ENCODE peak calls at places on chromosomes 5 and 9, in nine cellular contexts. A is CD8-positive, alpha-beta T cell; C is esophagus muscularis mucosa; M is fibroblast of lung; W is neural crest cell; X is uterus; U is ovary; T is mucosa of descending colon; J is B cell. I is an unnamed sample.
A peak's percentile ranks its signal among the peaks of the same experiment; 100 is the strongest.

GRCh38 chr5:158084292-158084691 is 225.3 kb upstream of the CLINT1 start:
- DNase-seq in A (no peak), C (no peak), M (peak; percentile 39), W (no peak), X (no peak), U (no peak), T (no peak), J (no peak), I (no peak)

GRCh38 chr5:170450041-170450660 is 53.7 kb upstream of the KCNIP1 start:
- DNase-seq in A (no peak), C (peak; percentile 77), M (no peak), W (no peak), X (no peak), U (no peak), T (no peak), J (no peak), I (no peak)

GRCh38 chr5:169701910-169702451 is 64.9 kb downstream of the DOCK2 start:
- DNase-seq in A (no peak), C (no peak), M (peak; percentile 76), W (no peak), X (no peak), U (no peak), T (no peak), J (no peak), I (no peak)

GRCh38 chr9:21037278-21037677 is 5.8 kb upstream of the HACD4 start:
- DNase-seq in A (no peak), C (no peak), M (no peak), W (no peak), X (no peak), U (no peak), T (no peak), J (no peak), I (no peak)

GRCh38 chr5:172150514-172151425 is 37.3 kb downstream of the STK10 start:
- DNase-seq in A (peak; percentile 32), C (no peak), M (no peak), W (no peak), X (no peak), U (no peak), T (peak; percentile 80), J (peak; percentile 48), I (peak; percentile 69)

GRCh38 chr5:81232449-81233079 is 558 bp upstream of the CKMT2 start:
- DNase-seq in A (no peak), C (no peak), M (peak; percentile 65), W (no peak), X (peak; percentile 57), U (peak; percentile 72), T (no peak), J (no peak), I (no peak)

GRCh38 chr5:120358949-120359348 is 105.2 kb upstream of the PRR16 start:
- DNase-seq in A (no peak), C (no peak), M (no peak), W (no peak), X (no peak), U (no peak), T (no peak), J (no peak), I (no peak)

GRCh38 chr5:10534491-10535236 is 29.2 kb upstream of the ANKRD33B start:
- DNase-seq in A (no peak), C (no peak), M (no peak), W (no peak), X (no peak), U (no peak), T (no peak), J (no peak), I (no peak)

GRCh38 chr5:117863589-117864296 is 1124.6 kb downstream of the DTWD2 start:
- DNase-seq in A (no peak), C (no peak), M (no peak), W (no peak), X (no peak), U (no peak), T (no peak), J (no peak), I (no peak)

GRCh38 chr9:103364753-103365152 is 369.6 kb downstream of the CYLC2 start:
- DNase-seq in A (no peak), C (no peak), M (no peak), W (no peak), X (no peak), U (no peak), T (no peak), J (no peak), I (no peak)

GRCh38 chr5:170254056-170254455 is 21.3 kb downstream of the C5orf58 start:
- DNase-seq in A (peak; percentile 73), C (peak; percentile 57), M (no peak), W (no peak), X (no peak), U (no peak), T (no peak), J (peak; percentile 46), I (peak; percentile 65)

GRCh38 chr5:53418844-53419243 is 61.6 kb upstream of the FST start:
- DNase-seq in A (no peak), C (no peak), M (peak; percentile 97), W (no peak), X (no peak), U (no peak), T (no peak), J (no peak), I (no peak)

GRCh38 chr5:137279631-137280236 is 219.4 kb downstream of the SPOCK1 start:
- DNase-seq in A (no peak), C (no peak), M (no peak), W (no peak), X (no peak), U (no peak), T (no peak), J (no peak), I (no peak)

GRCh38 chr5:95617057-95617456 is 2.8 kb upstream of the GPR150 start:
- DNase-seq in A (no peak), C (no peak), M (no peak), W (no peak), X (no peak), U (no peak), T (no peak), J (no peak), I (peak; percentile 40)

GRCh38 chr9:8337834-8338233 is 538.3 kb upstream of the DMAC1 start:
- DNase-seq in A (no peak), C (no peak), M (no peak), W (no peak), X (no peak), U (no peak), T (no peak), J (no peak), I (no peak)

GRCh38 chr5:68319316-68320093 is 103.9 kb downstream of the PIK3R1 start:
- DNase-seq in A (no peak), C (no peak), M (peak; percentile 51), W (no peak), X (no peak), U (no peak), T (no peak), J (no peak), I (no peak)

GRCh38 chr9:89475891-89476440 is 21.9 kb downstream of the SEMA4D start:
- DNase-seq in A (no peak), C (no peak), M (no peak), W (no peak), X (no peak), U (no peak), T (no peak), J (no peak), I (no peak)

GRCh38 chr5:50441479-50441815 is 359 bp upstream of the EMB start:
- DNase-seq in A (no peak), C (no peak), M (no peak), W (no peak), X (no peak), U (no peak), T (no peak), J (no peak), I (no peak)

GRCh38 chr5:181260720-181261319 is at the start of gene TRIM52:
- DNase-seq in A (peak; percentile 91), C (peak; percentile 97), M (peak; percentile 92), W (peak; percentile 88), X (peak; percentile 83), U (peak; percentile 85), T (peak; percentile 96), J (peak; percentile 93), I (peak; percentile 90)
- TF ChIP-seq CTCF in A (peak; percentile 28), C (no peak), M (no peak), W (no peak), X (no peak), U (no peak), T (no peak), J (peak; percentile 17), I (no peak)

DNA sequence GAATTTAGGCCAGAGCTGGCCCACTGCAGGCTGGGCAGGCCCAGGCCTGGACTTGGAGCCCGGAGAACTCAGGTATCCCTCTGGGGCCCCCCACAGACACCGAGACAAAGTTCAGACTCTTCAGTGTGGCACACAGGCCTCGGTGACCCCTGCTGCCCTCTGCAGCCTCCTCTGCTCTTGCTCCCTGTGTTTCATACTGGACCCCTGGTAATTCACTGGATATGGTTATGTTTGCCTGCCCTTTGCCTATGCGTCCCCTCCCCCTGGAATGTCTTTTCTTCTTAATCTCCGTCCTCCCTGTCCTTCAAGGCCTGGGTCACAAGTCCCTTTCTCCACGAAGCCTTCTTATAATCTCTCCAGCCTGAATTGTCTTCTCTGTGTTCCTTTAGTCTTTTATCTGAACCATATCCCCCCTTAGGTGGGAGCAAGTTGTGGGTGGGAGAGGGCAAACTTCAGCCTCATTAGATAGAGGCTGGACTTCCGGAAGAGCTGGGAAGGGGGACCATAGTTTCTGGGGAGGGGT is 30.1 kb downstream of the GSN start:
- DNase-seq in A (no peak), C (no peak), M (no peak), W (no peak), X (no peak), U (no peak), T (no peak), J (no peak), I (no peak)
- TF ChIP-seq CTCF in A (no peak), C (no peak), M (no peak), W (no peak), X (no peak), U (no peak), T (no peak), J (no peak), I (no peak)

DNA sequence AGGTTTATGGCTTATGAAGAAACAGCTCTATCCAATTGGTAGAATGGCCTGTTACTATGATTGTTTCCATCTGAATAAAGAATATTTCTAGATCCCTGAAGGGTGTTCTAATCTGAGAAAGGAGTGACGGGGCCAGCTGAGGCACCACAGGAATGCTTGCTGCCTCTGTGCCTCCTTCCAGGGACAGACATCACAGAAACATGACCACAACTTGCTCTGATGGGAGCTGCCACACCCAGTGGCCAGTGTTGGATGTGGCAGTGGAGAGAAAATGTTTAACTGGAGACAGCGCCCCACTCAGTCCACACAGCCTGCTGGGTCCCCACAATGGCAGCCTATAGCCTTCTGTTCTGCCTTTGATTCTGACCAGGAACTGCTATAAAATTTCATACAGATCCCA is 38.6 kb upstream of the TESK1 start:
- DNase-seq in A (no peak), C (no peak), M (no peak), W (no peak), X (no peak), U (no peak), T (no peak), J (no peak), I (no peak)
- TF ChIP-seq CTCF in A (no peak), C (no peak), M (no peak), W (no peak), X (no peak), U (no peak), T (no peak), J (no peak), I (no peak)

GRCh38 chr5:177086918-177087706 is 397 bp downstream of the FGFR4 start:
- DNase-seq in A (peak; percentile 58), C (no peak), M (peak; percentile 42), W (peak; percentile 52), X (no peak), U (peak; percentile 65), T (peak; percentile 92), J (peak; percentile 53), I (peak; percentile 85)
- TF ChIP-seq CTCF in A (peak; percentile 74), C (no peak), M (peak; percentile 43), W (peak; percentile 77), X (peak; percentile 25), U (peak; percentile 42), T (peak; percentile 88), J (peak; percentile 83), I (peak; percentile 72)

GRCh38 chr5:106601605-106602004 is 1069.1 kb downstream of the EFNA5 start:
- DNase-seq in A (no peak), C (no peak), M (peak; percentile 44), W (no peak), X (no peak), U (no peak), T (no peak), J (no peak), I (peak; percentile 16)
- TF ChIP-seq CTCF in A (no peak), C (no peak), M (no peak), W (no peak), X (no peak), U (no peak), T (no peak), J (no peak), I (no peak)

I was measured in GM13977.